ENCODE peak calls at places on chromosomes 11 and 22, in seven cellular contexts. S is amygdala; B is progenitor cell of endocrine pancreas; R is HEK293T; L is kidney; N is stimulated activated CD4-positive, alpha-beta T cell treated with anti-CD3 and anti-CD28 coated beads, Interleukin-4, amount 100 ng/mL, for 48 hours; K is CD8-positive, alpha-beta T cell. H is an unnamed sample.

GRCh38 chr22:35212020-35212419 is 45.3 kb upstream of the HMGXB4 start:
- DNase-seq in N (no peak), K (no peak), S (no peak), R (no peak), B (no peak), L (no peak), H (no peak)

GRCh38 chr11:104142701-104143100 is 21.2 kb downstream of the PDGFD start:
- DNase-seq in S (no peak), L (no peak), R (no peak), N (no peak), K (no peak), B (no peak), H (no peak)

GRCh38 chr11:95364324-95365295 is 133.6 kb upstream of the SESN3 start:
- DNase-seq in B (no peak), K (no peak), N (no peak), R (no peak), S (no peak), L (no peak), H (peak)

GRCh38 chr11:69867076-69868002 is 48.1 kb upstream of the FGF3 start:
- DNase-seq in R (no peak), S (no peak), K (no peak), B (no peak), L (peak), N (no peak), H (no peak)

GRCh38 chr11:43987384-43988039 is 45.1 kb downstream of the C11orf96 start:
- DNase-seq in R (no peak), L (peak), S (peak), K (no peak), N (no peak), B (no peak), H (peak)

GRCh38 chr22:31248965-31249940 is 37.2 kb downstream of the LIMK2 start:
- DNase-seq in R (no peak), K (no peak), N (no peak), L (no peak), B (no peak), S (peak), H (no peak)

GRCh38 chr11:29256580-29256979 is 760.2 kb downstream of the KCNA4 start:
- DNase-seq in B (no peak), S (no peak), K (no peak), L (no peak), N (no peak), R (no peak), H (no peak)

GRCh38 chr11:41861791-41862190 is 402.3 kb upstream of the LRRC4C start:
- DNase-seq in R (no peak), S (no peak), N (no peak), B (no peak), L (no peak), K (no peak), H (no peak)

GRCh38 chr11:124094731-124095130 is 20.5 kb upstream of the VWA5A start:
- DNase-seq in B (no peak), R (no peak), S (no peak), L (no peak), N (no peak), K (no peak), H (no peak)

GRCh38 chr22:50114221-50114981 is 24.6 kb downstream of the MOV10L1 start:
- DNase-seq in R (no peak), S (no peak), L (no peak), B (no peak), N (no peak), K (no peak), H (no peak)

GRCh38 chr11:105401269-105401809 is 208.5 kb upstream of the GRIA4 start:
- DNase-seq in L (no peak), S (no peak), K (no peak), N (no peak), R (no peak), B (no peak), H (peak)

GRCh38 chr22:42711281-42711731 is 9.4 kb downstream of the A4GALT start:
- DNase-seq in N (no peak), K (no peak), R (no peak), S (no peak), L (no peak), B (no peak), H (no peak)

GRCh38 chr22:19168088-19168890 is 10.2 kb downstream of the SLC25A1 start:
- DNase-seq in L (no peak), S (no peak), K (no peak), B (no peak), R (no peak), N (no peak), H (peak)

GRCh38 chr11:104968365-104968855 is at the start of gene CASP4:
- DNase-seq in S (no peak), K (no peak), B (no peak), R (no peak), L (no peak), N (no peak), H (no peak)

GRCh38 chr22:48719978-48720661 is 1107.6 kb downstream of the BRD1 start:
- DNase-seq in B (no peak), R (no peak), S (no peak), L (peak), K (no peak), N (no peak), H (no peak)

GRCh38 chr11:69931060-69931910 is 112.1 kb upstream of the FGF3 start:
- DNase-seq in K (no peak), N (no peak), S (no peak), R (no peak), B (no peak), L (peak), H (peak)

GRCh38 chr11:119742263-119742861 is 13.4 kb upstream of the NECTIN1 start:
- DNase-seq in S (no peak), R (no peak), N (no peak), L (no peak), B (peak), K (peak), H (peak)

GRCh38 chr11:62664405-62665074 is 470 bp downstream of the C11orf98 start:
- DNase-seq in B (no peak), K (peak), L (peak), R (no peak), S (no peak), N (peak), H (peak)

GRCh38 chr11:106399075-106399500 is 321.6 kb downstream of the AASDHPPT start:
- DNase-seq in B (no peak), N (no peak), R (no peak), S (no peak), K (no peak), L (peak), H (no peak)

GRCh38 chr22:41848468-41848867 is 15.6 kb downstream of the SREBF2 start:
- DNase-seq in B (no peak), N (no peak), S (no peak), K (no peak), R (no peak), L (no peak), H (no peak)

GRCh38 chr11:3095712-3096361 is 38.6 kb upstream of the CARS1 start:
- DNase-seq in B (no peak), R (no peak), K (no peak), L (peak), N (no peak), S (no peak), H (no peak)

GRCh38 chr22:46054091-46054877 is 77.3 kb upstream of the WNT7B start:
- DNase-seq in L (peak), R (peak), N (no peak), B (no peak), K (peak), S (no peak), H (peak)

GRCh38 chr22:43263645-43264514 is 76.9 kb upstream of the TTLL12 start:
- DNase-seq in B (no peak), L (peak), K (peak), S (no peak), N (peak), R (peak), H (peak)

GRCh38 chr11:131145806-131146205 is 224.6 kb upstream of the NTM start:
- DNase-seq in N (no peak), R (no peak), L (no peak), B (no peak), S (no peak), K (no peak), H (no peak)

GRCh38 chr22:47333625-47334024 is 571.2 kb downstream of the TBC1D22A start:
- DNase-seq in B (no peak), N (no peak), L (no peak), S (no peak), R (no peak), K (no peak), H (no peak)

GRCh38 chr11:45382133-45382878 is 96.2 kb upstream of the SYT13 start:
- DNase-seq in S (no peak), L (no peak), B (no peak), K (no peak), R (no peak), N (no peak), H (no peak)

GRCh38 chr11:108929241-108929640 is 264.4 kb downstream of the DDX10 start:
- DNase-seq in S (no peak), N (no peak), R (no peak), K (no peak), B (no peak), L (no peak), H (no peak)

GRCh38 chr11:67368621-67369020 is 4.8 kb downstream of the CLCF1 start:
- DNase-seq in K (no peak), L (no peak), R (no peak), N (no peak), B (no peak), S (no peak), H (no peak)

GRCh38 chr11:115182282-115182952 is 321.8 kb downstream of the CADM1 start:
- DNase-seq in K (no peak), R (no peak), S (no peak), L (no peak), B (no peak), N (no peak), H (no peak)

GRCh38 chr22:33341611-33342010 is 283.4 kb upstream of the SYN3 start:
- DNase-seq in L (no peak), S (no peak), B (no peak), R (no peak), N (no peak), K (no peak), H (no peak)

H was measured in BE2C.